ENCODE peak calls at places on chromosomes 13 and 19, in nine cellular contexts. H, W, O, C, N, B, K, M and P are unnamed samples.

GRCh38 chr13:98474761-98475160 is 102.1 kb downstream of the STK24 start:
- DNase-seq in N (no peak), C (no peak), W (no peak), O (no peak), K (no peak), M (no peak), H (no peak), B (no peak), P (no peak)

GRCh38 chr19:10670876-10671804 is 17.0 kb downstream of the ILF3 start:
- DNase-seq in W (no peak), K (no peak), N (no peak), O (no peak), M (no peak), C (peak; percentile 13), H (no peak), B (no peak), P (no peak)

GRCh38 chr13:24308068-24308445 is 1.3 kb upstream of the C1QTNF9 start:
- DNase-seq in B (no peak), O (no peak), N (no peak), H (no peak), K (no peak), W (no peak), C (peak; percentile 56), M (no peak), P (no peak)

GRCh38 chr19:54209058-54209747 is 8.5 kb downstream of the RPS9 start:
- DNase-seq in N (no peak), O (peak; percentile 28), C (peak; percentile 76), H (peak; percentile 49), W (no peak), B (no peak), M (no peak), K (no peak), P (peak; percentile 73)

GRCh38 chr13:57787058-57787791 is 155.7 kb downstream of the PCDH17 start:
- DNase-seq in M (no peak), N (no peak), B (no peak), O (no peak), H (peak; percentile 55), C (peak; percentile 1), K (no peak), W (no peak), P (no peak)

GRCh38 chr13:69291292-69291906 is 816.2 kb upstream of the ATXN8OS start:
- DNase-seq in K (no peak), W (no peak), N (peak; percentile 9), M (no peak), O (no peak), B (no peak), C (no peak), H (peak; percentile 4), P (no peak)

GRCh38 chr19:10214784-10215183 is 16.3 kb downstream of the S1PR2 start:
- DNase-seq in W (no peak), M (no peak), B (no peak), O (no peak), N (no peak), K (no peak), H (peak; percentile 55), C (peak; percentile 5), P (no peak)

GRCh38 chr13:34657716-34658115 is 284.4 kb upstream of the NBEA start:
- DNase-seq in M (no peak), H (no peak), K (no peak), N (no peak), B (no peak), W (peak; percentile 6), O (peak; percentile 32), C (no peak), P (no peak)

GRCh38 chr13:83618966-83619365 is 263.3 kb downstream of the SLITRK1 start:
- DNase-seq in O (no peak), W (no peak), N (no peak), C (no peak), B (no peak), M (no peak), K (no peak), H (no peak), P (no peak)

GRCh38 chr19:45815501-45816216 is 551 bp upstream of the RSPH6A start:
- DNase-seq in B (no peak), N (no peak), H (peak; percentile 76), K (no peak), C (peak; percentile 97), M (no peak), O (no peak), W (no peak), P (no peak)

GRCh38 chr13:47484564-47484963 is 516.5 kb downstream of the SUCLA2 start:
- DNase-seq in H (no peak), C (no peak), K (no peak), O (no peak), B (no peak), W (peak; percentile 15), N (peak; percentile 63), M (no peak), P (no peak)

GRCh38 chr19:8392017-8392591 is 1.9 kb downstream of the RAB11B start:
- DNase-seq in O (no peak), K (no peak), B (no peak), M (no peak), W (no peak), H (no peak), N (no peak), C (no peak), P (no peak)

GRCh38 chr19:31232871-31233270 is 116.4 kb downstream of the TSHZ3 start:
- DNase-seq in B (no peak), W (peak; percentile 56), H (no peak), C (no peak), K (no peak), O (no peak), N (no peak), M (no peak), P (no peak)

GRCh38 chr19:11390933-11391680 is 7.0 kb upstream of the EPOR start:
- DNase-seq in W (no peak), N (no peak), O (no peak), M (no peak), C (no peak), H (no peak), K (no peak), B (no peak), P (no peak)

GRCh38 chr19:8161135-8161646 is 11.8 kb upstream of the FBN3 start:
- DNase-seq in M (no peak), N (peak; percentile 21), B (no peak), K (no peak), H (peak; percentile 71), W (no peak), O (peak; percentile 17), C (peak; percentile 45), P (no peak)

GRCh38 chr19:38441660-38442348 is 8.3 kb downstream of the RYR1 start:
- DNase-seq in O (no peak), M (no peak), H (peak; percentile 70), N (peak; percentile 12), C (peak; percentile 91), K (no peak), W (no peak), B (no peak), P (no peak)

GRCh38 chr19:51514866-51515481 is 13.4 kb upstream of the SIGLEC12 start:
- DNase-seq in N (peak; percentile 51), B (no peak), K (no peak), O (peak; percentile 53), W (peak; percentile 53), C (peak; percentile 67), H (peak; percentile 34), M (no peak), P (no peak)

GRCh38 chr13:35475131-35475959 is 1.1 kb downstream of the MAB21L1 start:
- DNase-seq in M (no peak), O (peak; percentile 58), H (peak; percentile 77), K (no peak), B (no peak), N (no peak), C (peak; percentile 63), W (no peak), P (peak; percentile 76)

GRCh38 chr13:27921421-27921960 is 1.7 kb downstream of the PDX1 start:
- DNase-seq in C (peak; percentile 68), K (no peak), O (no peak), B (no peak), M (no peak), N (no peak), H (peak; percentile 37), W (no peak), P (no peak)

GRCh38 chr13:42348576-42348975 is 76.6 kb downstream of the AKAP11 start:
- DNase-seq in K (no peak), W (no peak), M (no peak), O (no peak), B (no peak), N (no peak), C (no peak), H (no peak), P (no peak)

GRCh38 chr13:42040730-42041016 is 7.8 kb upstream of the DGKH start:
- DNase-seq in N (peak; percentile 59), M (no peak), H (no peak), K (no peak), W (no peak), B (no peak), C (peak; percentile 76), O (no peak), P (no peak)

GRCh38 chr19:18109731-18110671 is 12.4 kb downstream of the MAST3 start:
- DNase-seq in O (peak; percentile 22), M (no peak), C (peak; percentile 93), K (no peak), H (no peak), B (peak; percentile 46), W (peak; percentile 67), N (no peak), P (peak; percentile 89)

GRCh38 chr19:29806098-29806866 is 5.5 kb upstream of the CCNE1 start:
- DNase-seq in C (peak; percentile 70), W (no peak), M (no peak), H (peak; percentile 67), K (no peak), B (no peak), O (peak; percentile 56), N (no peak), P (peak; percentile 81)

GRCh38 chr19:48806818-48807589 is 3.8 kb downstream of the BCAT2 start:
- DNase-seq in K (no peak), B (no peak), H (peak; percentile 81), N (peak; percentile 33), C (peak; percentile 86), W (peak; percentile 70), M (no peak), O (peak; percentile 35), P (no peak)

GRCh38 chr19:1264801-1265610 is 4.1 kb upstream of the CIRBP start:
- DNase-seq in K (no peak), H (peak; percentile 93), B (no peak), C (peak; percentile 95), N (no peak), W (peak; percentile 94), O (peak; percentile 93), M (no peak), P (peak; percentile 93)

GRCh38 chr19:54160948-54161347 is 1.4 kb upstream of the LENG1 start:
- DNase-seq in H (peak; percentile 35), B (no peak), K (no peak), N (no peak), M (no peak), O (no peak), W (no peak), C (no peak), P (no peak)

GRCh38 chr13:113654591-113655357 is 3.2 kb downstream of the ATP4B start:
- DNase-seq in O (no peak), N (no peak), M (no peak), K (no peak), C (peak; percentile 60), W (no peak), B (no peak), H (no peak), P (peak; percentile 38)

GRCh38 chr13:78060966-78061365 is 142.3 kb upstream of the EDNRB start:
- DNase-seq in W (no peak), N (no peak), B (no peak), C (no peak), M (no peak), K (no peak), H (peak; percentile 66), O (no peak), P (no peak)